ENCODE peak calls at places on chromosome 4, in nine cellular contexts. L is testis, O is activated gamma-delta T cell treated with Interleukin-2 at 50 U/mL for 16 hours, G is T-helper 9 cell, V is tibial nerve, Z is GM12891, H is LoVo, I is WTC11, T is nephron progenitor cell. W is an unnamed sample.
A peak's percentile ranks its signal among the peaks of the same experiment; 100 is the strongest.

GRCh38 chr4:3777033-3777390 is 10.8 kb downstream of the ADRA2C start:
- DNase-seq in L (no peak), O (no peak), G (no peak), V (no peak), Z (no peak), H (no peak), I (no peak), T (no peak), W (no peak)

GRCh38 chr4:62133498-62133897 is 933.4 kb downstream of the ADGRL3 start:
- DNase-seq in L (no peak), O (no peak), G (no peak), V (no peak), Z (no peak), H (no peak), I (no peak), T (no peak), W (no peak)

GRCh38 chr4:20532871-20533870 is 167.1 kb upstream of the PACRGL start:
- DNase-seq in L (no peak), O (no peak), G (no peak), V (no peak), Z (no peak), H (peak; percentile 33), I (no peak), T (no peak), W (no peak)

GRCh38 chr4:48591372-48591771 is 101.3 kb downstream of the ZAR1 start:
- DNase-seq in L (no peak), O (no peak), G (no peak), V (no peak), Z (no peak), H (no peak), I (no peak), T (no peak), W (no peak)

GRCh38 chr4:97548186-97548585 is 595.1 kb downstream of the STPG2 start:
- DNase-seq in L (no peak), O (no peak), G (no peak), V (no peak), Z (no peak), H (no peak), I (no peak), T (no peak), W (no peak)

GRCh38 chr4:25670991-25671390 is 15.3 kb downstream of the SLC34A2 start:
- DNase-seq in L (no peak), O (no peak), G (no peak), V (no peak), Z (no peak), H (no peak), I (no peak), T (no peak), W (no peak)

GRCh38 chr4:93285346-93285745 is 543.2 kb upstream of the ATOH1 start:
- DNase-seq in L (no peak), O (no peak), G (no peak), V (no peak), Z (no peak), H (no peak), I (no peak), T (no peak), W (no peak)

GRCh38 chr4:117137143-117137542 is 51.8 kb upstream of the TRAM1L1 start:
- DNase-seq in L (no peak), O (no peak), G (no peak), V (no peak), Z (no peak), H (no peak), I (no peak), T (no peak), W (no peak)

GRCh38 chr4:140944539-140944938 is 188.4 kb upstream of the TBC1D9 start:
- DNase-seq in L (no peak), O (no peak), G (no peak), V (no peak), Z (no peak), H (no peak), I (no peak), T (no peak), W (no peak)

GRCh38 chr4:121989715-121990114 is 37.9 kb upstream of the TRPC3 start:
- DNase-seq in L (no peak), O (no peak), G (no peak), V (no peak), Z (no peak), H (peak; percentile 35), I (no peak), T (no peak), W (no peak)